ENCODE peak calls at places on chromosomes 16 and 17, in five cellular contexts. B is astrocyte of the cerebellum, T is neural crest cell, R is HCT116, J is lung. N is an unnamed sample.

GRCh38 chr17:48555616-48556533 is 11.0 kb upstream of the HOXB2 start:
- DNase-seq in B (no peak), R (no peak), T (no peak), J (no peak), N (no peak)

GRCh38 chr17:63700528-63701441 is 860 bp upstream of the LIMD2 start:
- DNase-seq in T (no peak), J (no peak), R (no peak), B (peak; percentile 11), N (no peak)

GRCh38 chr17:39016193-39017153 is 49.3 kb upstream of the FBXO47 start:
- DNase-seq in B (no peak), T (no peak), J (no peak), R (no peak), N (no peak)

GRCh38 chr16:61858996-61859395 is 177.2 kb downstream of the CDH8 start:
- DNase-seq in T (no peak), J (no peak), R (no peak), B (no peak), N (no peak)

GRCh38 chr16:9153502-9153864 is 62.0 kb downstream of the HAPSTR1 start:
- DNase-seq in R (no peak), T (no peak), B (no peak), J (no peak), N (no peak)

GRCh38 chr17:75864448-75864871 is 9.3 kb upstream of the WBP2 start:
- DNase-seq in B (peak; percentile 69), T (no peak), R (no peak), J (peak; percentile 69), N (no peak)

GRCh38 chr17:1379930-1380313 is 20.1 kb downstream of the YWHAE start:
- DNase-seq in J (no peak), T (no peak), B (no peak), R (no peak), N (no peak)

GRCh38 chr16:17225551-17225950 is 245.2 kb downstream of the XYLT1 start:
- DNase-seq in B (peak; percentile 42), T (no peak), J (no peak), R (no peak), N (no peak)

GRCh38 chr17:2054740-2055493 is at the start of gene HIC1:
- DNase-seq in T (peak; percentile 73), J (peak; percentile 72), R (no peak), B (no peak), N (peak; percentile 69)

GRCh38 chr16:67339453-67339852 is 12.8 kb downstream of the LRRC36 start:
- DNase-seq in B (peak; percentile 24), R (peak; percentile 18), T (no peak), J (no peak), N (no peak)
- TF ChIP-seq CTCF in B (peak; percentile 43), R (peak; percentile 76), T (no peak), J (no peak), N (no peak)

GRCh38 chr16:68093816-68094613 is 8.8 kb downstream of the NFATC3 start:
- DNase-seq in T (no peak), J (no peak), R (no peak), B (no peak), N (no peak)
- TF ChIP-seq CTCF in T (peak; percentile 52), J (peak; percentile 12), R (peak; percentile 46), B (peak; percentile 52), N (peak; percentile 65)

DNA sequence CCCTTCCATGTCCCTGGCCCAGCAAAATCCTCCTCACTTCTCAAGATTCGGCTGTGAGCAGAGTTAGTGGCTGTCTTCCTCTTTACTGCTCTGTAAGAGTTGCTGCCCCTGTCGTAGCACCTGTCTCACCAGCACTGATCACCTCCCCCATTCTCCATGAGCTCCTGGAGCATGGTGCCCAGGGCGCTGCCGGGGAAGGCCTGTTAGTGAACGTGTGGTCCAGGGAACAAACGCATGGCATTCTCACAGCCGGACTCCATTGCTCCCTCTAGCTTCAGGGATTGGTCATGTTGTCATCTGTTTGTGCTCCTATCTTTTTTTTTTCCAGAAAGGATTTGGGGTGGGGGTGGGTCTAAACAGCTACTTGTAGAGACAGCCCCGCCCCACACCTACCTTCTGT is 141.2 kb downstream of the CMIP start:
- DNase-seq in J (no peak), B (no peak), T (no peak), R (peak; percentile 64), N (no peak)
- TF ChIP-seq CTCF in J (no peak), B (no peak), T (peak; percentile 36), R (no peak), N (no peak)

GRCh38 chr17:41864837-41865595 is at the start of gene KLHL11:
- DNase-seq in T (peak; percentile 82), R (peak; percentile 60), B (peak; percentile 74), J (peak; percentile 88), N (peak; percentile 82)
- TF ChIP-seq CTCF in T (no peak), R (no peak), B (no peak), J (no peak), N (no peak)

DNA sequence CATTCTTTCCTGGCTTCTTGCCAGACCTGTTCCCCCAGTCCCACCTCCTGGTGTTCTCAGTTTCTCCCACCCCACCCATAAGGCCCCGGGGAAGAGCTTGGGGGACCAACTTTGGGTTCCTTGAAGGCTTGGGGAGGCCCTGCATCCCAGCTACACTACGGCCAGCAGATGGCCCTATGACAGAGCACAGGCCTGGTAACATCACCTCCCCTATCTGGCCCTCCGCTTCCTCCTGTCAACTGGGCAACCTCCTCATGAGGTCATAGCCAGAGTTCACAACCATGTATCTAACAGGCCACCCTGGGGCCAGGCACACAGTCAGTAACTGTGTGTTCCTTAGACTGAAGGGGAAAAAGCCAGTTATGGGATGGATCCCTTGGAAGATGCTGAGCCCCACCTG is 31.4 kb downstream of the MYO15A start:
- DNase-seq in R (no peak), J (no peak), B (no peak), T (no peak), N (no peak)
- TF ChIP-seq CTCF in R (no peak), J (no peak), B (peak; percentile 42), T (no peak), N (no peak)

DNA sequence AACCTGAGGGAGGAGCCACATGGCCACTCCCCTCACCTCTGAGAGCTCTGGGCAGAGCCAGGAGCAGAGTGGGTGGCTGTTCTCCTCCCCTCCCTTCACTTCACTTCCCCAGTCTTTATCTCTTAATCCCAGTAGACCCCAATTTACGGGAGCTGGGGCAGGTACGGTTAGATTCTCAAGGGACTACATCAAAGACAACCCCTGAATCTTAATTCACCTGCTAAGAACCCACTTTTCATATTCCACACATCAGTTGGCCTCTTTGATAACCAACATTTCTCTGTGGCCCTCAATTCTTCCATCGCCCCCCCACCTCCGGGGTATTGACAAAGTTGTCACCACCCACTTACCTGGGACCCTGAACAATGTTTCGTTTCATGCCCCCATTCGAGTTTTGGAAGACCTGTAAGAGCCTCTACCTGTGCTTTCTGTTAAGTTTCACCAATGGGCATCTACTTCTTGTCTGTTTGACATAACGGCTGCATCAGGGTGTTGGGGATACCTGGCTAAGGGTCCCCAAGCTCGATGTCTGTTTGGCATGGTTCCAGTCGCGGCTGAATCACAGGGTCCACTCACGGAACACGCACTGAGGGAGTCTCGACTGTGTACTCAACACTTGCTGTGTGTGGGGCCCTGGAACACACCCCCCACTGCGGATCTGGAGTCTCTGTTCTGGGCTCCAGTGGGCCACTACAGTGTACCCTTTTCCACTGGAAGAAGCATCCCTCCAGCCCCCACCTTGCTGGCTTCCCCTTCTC is 27.8 kb downstream of the SLC38A8 start:
- DNase-seq in J (no peak), R (no peak), T (no peak), B (no peak), N (no peak)
- TF ChIP-seq CTCF in J (no peak), R (no peak), T (no peak), B (no peak), N (no peak)

GRCh38 chr17:77892031-77892430 is 66.5 kb upstream of the TNRC6C start:
- DNase-seq in B (no peak), T (no peak), R (no peak), J (no peak), N (no peak)

GRCh38 chr17:77894126-77894956 is 64.2 kb upstream of the TNRC6C start:
- DNase-seq in T (no peak), J (no peak), B (no peak), R (no peak), N (no peak)

GRCh38 chr17:77891602-77892001 is 66.9 kb upstream of the TNRC6C start:
- DNase-seq in J (no peak), T (no peak), B (no peak), R (no peak), N (no peak)

GRCh38 chr17:77893144-77894044 is 65.1 kb upstream of the TNRC6C start:
- DNase-seq in B (no peak), R (no peak), T (no peak), J (no peak), N (no peak)

DNA sequence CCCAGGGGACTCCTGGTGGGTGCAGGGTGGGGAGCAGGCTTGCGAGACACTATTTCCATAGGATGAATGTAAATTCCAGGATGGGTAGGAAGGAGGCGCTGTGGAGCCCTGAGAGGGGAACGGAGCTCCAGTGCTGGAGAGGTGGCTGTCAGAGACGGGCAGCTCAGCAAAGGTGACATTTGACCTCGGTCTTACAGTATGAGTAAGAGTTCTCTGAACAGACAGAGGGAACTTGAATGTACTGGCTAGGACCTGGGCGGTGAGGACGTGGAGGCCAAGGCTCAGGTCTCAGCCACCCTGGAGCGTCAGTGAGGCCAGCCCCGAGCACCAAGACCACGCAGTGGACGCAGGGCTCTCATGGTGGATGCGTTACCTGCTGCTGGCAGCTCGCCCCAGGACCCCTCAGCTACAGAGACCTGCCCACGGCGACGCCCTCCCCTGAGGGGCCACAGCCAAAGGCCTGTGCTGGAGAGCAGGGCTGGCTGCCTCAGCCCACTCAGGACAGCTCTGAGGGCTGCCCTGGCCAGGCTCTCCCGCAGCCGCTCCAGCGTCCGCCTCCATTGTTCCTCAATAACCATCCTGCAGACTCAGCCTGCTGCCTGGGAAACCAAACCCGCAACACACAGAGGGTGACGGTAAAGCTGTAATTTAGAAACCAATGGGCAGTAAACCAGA is 65.9 kb upstream of the TNRC6C start:
- DNase-seq in B (no peak), J (no peak), T (peak; percentile 65), R (peak; percentile 21), N (no peak)
- TF ChIP-seq CTCF in B (peak; percentile 41), J (no peak), T (peak; percentile 58), R (no peak), N (peak; percentile 69)

DNA sequence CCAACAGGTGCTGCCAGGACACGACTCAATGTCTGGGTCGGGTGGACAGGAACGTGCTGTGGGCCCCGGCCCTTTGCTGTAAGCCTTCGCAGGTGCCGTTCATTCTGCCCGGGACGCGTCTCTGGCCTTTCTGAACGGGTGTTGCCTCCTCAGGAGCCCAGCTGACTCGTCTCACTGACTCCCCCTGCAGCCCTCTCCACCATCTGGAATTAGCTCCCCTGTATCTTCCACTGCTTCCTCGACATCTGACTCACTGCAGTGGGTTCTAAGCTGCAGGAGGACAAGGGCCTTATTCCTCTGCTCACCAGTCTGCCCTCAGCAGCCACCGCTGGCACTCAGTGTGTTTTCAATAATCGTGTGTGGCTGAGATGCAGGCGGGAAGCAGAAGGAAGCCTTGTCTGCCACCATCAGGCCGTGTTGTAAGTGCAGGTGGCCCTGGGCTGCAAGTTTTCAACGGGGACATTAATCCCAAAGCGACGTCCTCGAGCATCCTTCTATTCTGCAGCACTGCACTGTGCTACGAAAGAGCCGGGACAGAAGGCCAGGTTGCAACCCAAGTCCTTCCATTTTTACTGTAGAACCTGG is 256.2 kb downstream of the FOXL1 start:
- DNase-seq in R (no peak), T (peak; percentile 13), B (no peak), J (no peak), N (no peak)
- TF ChIP-seq CTCF in R (peak; percentile 81), T (peak; percentile 45), B (peak; percentile 46), J (no peak), N (no peak)

GRCh38 chr16:28192811-28193529 is 18.8 kb downstream of the XPO6 start:
- DNase-seq in B (no peak), R (no peak), T (no peak), J (no peak), N (no peak)
- TF ChIP-seq CTCF in B (no peak), R (no peak), T (no peak), J (no peak), N (no peak)

N was measured in CD14-positive monocyte.